ENCODE peak calls at places on chromosome 7, in nine cellular contexts. One of them, this sample, is unnamed.

GRCh38 chr7:65325793-65326432 is 47.7 kb upstream of the ZNF92 start:
- DNase-seq in osteocyte: peak
- DNase-seq in iris pigment epithelial cell: peak
- DNase-seq in NCI-H1436: no peak
- DNase-seq in GF-D8: no peak
- DNase-seq in pons: no peak
- DNase-seq in stimulated activated CD8-positive, alpha-beta memory T cell treated with anti-CD3 and anti-CD28 coated beads, Interleukin-12 subunit alpha, Interleukin-12 subunit beta, amount 100 ng/mL, for 4 hours: no peak
- DNase-seq in HEK293T: no peak
- DNase-seq in glutamatergic neuron: no peak
- DNase-seq in this sample: no peak

GRCh38 chr7:18590744-18591340 is 95.3 kb downstream of the HDAC9 start:
- DNase-seq in HEK293T: peak
- DNase-seq in pons: peak
- DNase-seq in osteocyte: no peak
- DNase-seq in glutamatergic neuron: no peak
- DNase-seq in NCI-H1436: no peak
- DNase-seq in stimulated activated CD8-positive, alpha-beta memory T cell treated with anti-CD3 and anti-CD28 coated beads, Interleukin-12 subunit alpha, Interleukin-12 subunit beta, amount 100 ng/mL, for 4 hours: no peak
- DNase-seq in iris pigment epithelial cell: peak
- DNase-seq in GF-D8: no peak
- DNase-seq in this sample: no peak

GRCh38 chr7:40808409-40808942 is 673.7 kb downstream of the SUGCT start:
- DNase-seq in stimulated activated CD8-positive, alpha-beta memory T cell treated with anti-CD3 and anti-CD28 coated beads, Interleukin-12 subunit alpha, Interleukin-12 subunit beta, amount 100 ng/mL, for 4 hours: no peak
- DNase-seq in pons: no peak
- DNase-seq in NCI-H1436: no peak
- DNase-seq in osteocyte: peak
- DNase-seq in iris pigment epithelial cell: peak
- DNase-seq in HEK293T: no peak
- DNase-seq in glutamatergic neuron: no peak
- DNase-seq in GF-D8: no peak
- DNase-seq in this sample: no peak

GRCh38 chr7:83130623-83131545 is 31.8 kb downstream of the PCLO start:
- DNase-seq in glutamatergic neuron: no peak
- DNase-seq in stimulated activated CD8-positive, alpha-beta memory T cell treated with anti-CD3 and anti-CD28 coated beads, Interleukin-12 subunit alpha, Interleukin-12 subunit beta, amount 100 ng/mL, for 4 hours: no peak
- DNase-seq in NCI-H1436: no peak
- DNase-seq in osteocyte: no peak
- DNase-seq in iris pigment epithelial cell: no peak
- DNase-seq in pons: no peak
- DNase-seq in HEK293T: no peak
- DNase-seq in GF-D8: no peak
- DNase-seq in this sample: no peak

GRCh38 chr7:30465342-30466170 is 13.0 kb downstream of the NOD1 start:
- DNase-seq in stimulated activated CD8-positive, alpha-beta memory T cell treated with anti-CD3 and anti-CD28 coated beads, Interleukin-12 subunit alpha, Interleukin-12 subunit beta, amount 100 ng/mL, for 4 hours: no peak
- DNase-seq in osteocyte: no peak
- DNase-seq in glutamatergic neuron: no peak
- DNase-seq in HEK293T: no peak
- DNase-seq in NCI-H1436: no peak
- DNase-seq in iris pigment epithelial cell: peak
- DNase-seq in GF-D8: peak
- DNase-seq in pons: no peak
- DNase-seq in this sample: no peak

GRCh38 chr7:74544706-74545469 is 91.2 kb downstream of the GTF2IRD1 start:
- DNase-seq in GF-D8: no peak
- DNase-seq in pons: peak
- DNase-seq in osteocyte: no peak
- DNase-seq in stimulated activated CD8-positive, alpha-beta memory T cell treated with anti-CD3 and anti-CD28 coated beads, Interleukin-12 subunit alpha, Interleukin-12 subunit beta, amount 100 ng/mL, for 4 hours: no peak
- DNase-seq in iris pigment epithelial cell: peak
- DNase-seq in glutamatergic neuron: peak
- DNase-seq in NCI-H1436: no peak
- DNase-seq in HEK293T: peak
- DNase-seq in this sample: no peak

GRCh38 chr7:148611692-148612091 is 21.1 kb downstream of the C7orf33 start:
- DNase-seq in HEK293T: no peak
- DNase-seq in iris pigment epithelial cell: no peak
- DNase-seq in GF-D8: no peak
- DNase-seq in osteocyte: no peak
- DNase-seq in pons: no peak
- DNase-seq in NCI-H1436: peak
- DNase-seq in glutamatergic neuron: no peak
- DNase-seq in stimulated activated CD8-positive, alpha-beta memory T cell treated with anti-CD3 and anti-CD28 coated beads, Interleukin-12 subunit alpha, Interleukin-12 subunit beta, amount 100 ng/mL, for 4 hours: no peak
- DNase-seq in this sample: no peak

GRCh38 chr7:101399759-101400158 is 37.1 kb downstream of the COL26A1 start:
- DNase-seq in iris pigment epithelial cell: no peak
- DNase-seq in NCI-H1436: no peak
- DNase-seq in glutamatergic neuron: no peak
- DNase-seq in stimulated activated CD8-positive, alpha-beta memory T cell treated with anti-CD3 and anti-CD28 coated beads, Interleukin-12 subunit alpha, Interleukin-12 subunit beta, amount 100 ng/mL, for 4 hours: no peak
- DNase-seq in HEK293T: no peak
- DNase-seq in GF-D8: no peak
- DNase-seq in pons: no peak
- DNase-seq in osteocyte: no peak
- DNase-seq in this sample: no peak

GRCh38 chr7:2959343-2959680 is 84.4 kb downstream of the CARD11 start:
- DNase-seq in osteocyte: no peak
- DNase-seq in pons: no peak
- DNase-seq in GF-D8: peak
- DNase-seq in glutamatergic neuron: no peak
- DNase-seq in stimulated activated CD8-positive, alpha-beta memory T cell treated with anti-CD3 and anti-CD28 coated beads, Interleukin-12 subunit alpha, Interleukin-12 subunit beta, amount 100 ng/mL, for 4 hours: no peak
- DNase-seq in iris pigment epithelial cell: no peak
- DNase-seq in NCI-H1436: no peak
- DNase-seq in HEK293T: no peak
- DNase-seq in this sample: no peak

GRCh38 chr7:55177589-55178261 is 158.9 kb downstream of the EGFR start:
- DNase-seq in GF-D8: no peak
- DNase-seq in HEK293T: no peak
- DNase-seq in osteocyte: peak
- DNase-seq in glutamatergic neuron: no peak
- DNase-seq in NCI-H1436: no peak
- DNase-seq in iris pigment epithelial cell: peak
- DNase-seq in pons: peak
- DNase-seq in stimulated activated CD8-positive, alpha-beta memory T cell treated with anti-CD3 and anti-CD28 coated beads, Interleukin-12 subunit alpha, Interleukin-12 subunit beta, amount 100 ng/mL, for 4 hours: no peak
- DNase-seq in this sample: no peak

This sample was measured in activated gamma-delta T cell treated with anti-CD3 and anti-CD28 coated beads, Interleukin-2, amount 50 U/mL, for 16 hours.